ENCODE peak calls at places on chromosomes 13 and 19, in four cellular contexts. One of them, this sample, is unnamed.

GRCh38 chr19:52570005-52570861 is at the start of gene ZNF701:
- DNase-seq in IMR-90: peak; percentile 88
- DNase-seq in H9: peak; percentile 97
- DNase-seq in neuronal stem cell: peak; percentile 92
- DNase-seq in this sample: peak; percentile 98

GRCh38 chr19:23378948-23379347 is 16.3 kb downstream of the ZNF91 start:
- DNase-seq in IMR-90: no peak
- DNase-seq in H9: no peak
- DNase-seq in neuronal stem cell: no peak
- DNase-seq in this sample: no peak

GRCh38 chr13:113853518-113854237 is 10.2 kb downstream of the GAS6 start:
- DNase-seq in IMR-90: peak; percentile 44
- DNase-seq in H9: peak; percentile 25
- DNase-seq in neuronal stem cell: no peak
- DNase-seq in this sample: no peak

GRCh38 chr19:45767410-45767880 is 1.6 kb downstream of the SIX5 start:
- DNase-seq in IMR-90: peak; percentile 89
- DNase-seq in H9: peak; percentile 77
- DNase-seq in neuronal stem cell: peak; percentile 72
- DNase-seq in this sample: peak; percentile 66

GRCh38 chr13:37526710-37527446 is 71.7 kb downstream of the POSTN start:
- DNase-seq in IMR-90: no peak
- DNase-seq in H9: no peak
- DNase-seq in neuronal stem cell: no peak
- DNase-seq in this sample: no peak

GRCh38 chr13:30737511-30738342 is 2.4 kb downstream of the ALOX5AP start:
- DNase-seq in IMR-90: no peak
- DNase-seq in H9: no peak
- DNase-seq in neuronal stem cell: no peak
- DNase-seq in this sample: no peak

GRCh38 chr13:108249150-108249549 is 20.4 kb upstream of the TNFSF13B start:
- DNase-seq in IMR-90: no peak
- DNase-seq in H9: no peak
- DNase-seq in neuronal stem cell: no peak
- DNase-seq in this sample: no peak

GRCh38 chr19:4139614-4140236 is 13.7 kb upstream of the CREB3L3 start:
- DNase-seq in IMR-90: peak; percentile 31
- DNase-seq in H9: peak; percentile 90
- DNase-seq in neuronal stem cell: peak; percentile 48
- DNase-seq in this sample: peak; percentile 79

GRCh38 chr19:40762754-40763153 is 11.8 kb downstream of the SNRPA start:
- DNase-seq in IMR-90: no peak
- DNase-seq in H9: no peak
- DNase-seq in neuronal stem cell: no peak
- DNase-seq in this sample: no peak

GRCh38 chr13:110476220-110476617 is 85.3 kb downstream of the RAB20 start:
- DNase-seq in IMR-90: no peak
- DNase-seq in H9: no peak
- DNase-seq in neuronal stem cell: no peak
- DNase-seq in this sample: no peak

GRCh38 chr19:58416631-58417030 is 8.2 kb downstream of the ZNF584 start:
- DNase-seq in IMR-90: no peak
- DNase-seq in H9: no peak
- DNase-seq in neuronal stem cell: no peak
- DNase-seq in this sample: no peak

GRCh38 chr13:27496006-27496405 is 45.6 kb upstream of the MTIF3 start:
- DNase-seq in IMR-90: no peak
- DNase-seq in H9: no peak
- DNase-seq in neuronal stem cell: no peak
- DNase-seq in this sample: no peak

GRCh38 chr13:47114030-47114429 is 217.2 kb upstream of the HTR2A start:
- DNase-seq in IMR-90: peak; percentile 89
- DNase-seq in H9: no peak
- DNase-seq in neuronal stem cell: no peak
- DNase-seq in this sample: no peak

GRCh38 chr13:101576452-101576851 is 124.0 kb downstream of the ITGBL1 start:
- DNase-seq in IMR-90: peak; percentile 81
- DNase-seq in H9: no peak
- DNase-seq in neuronal stem cell: no peak
- DNase-seq in this sample: no peak

GRCh38 chr13:112658807-112659206 is 31.0 kb upstream of the ATP11A start:
- DNase-seq in IMR-90: peak; percentile 10
- DNase-seq in H9: no peak
- DNase-seq in neuronal stem cell: no peak
- DNase-seq in this sample: peak; percentile 37

GRCh38 chr19:5641171-5641570 is 18.3 kb downstream of the SAFB start:
- DNase-seq in IMR-90: no peak
- DNase-seq in H9: no peak
- DNase-seq in neuronal stem cell: no peak
- DNase-seq in this sample: no peak

GRCh38 chr19:42512130-42512636 is 16.1 kb downstream of the CEACAM1 start:
- DNase-seq in IMR-90: no peak
- DNase-seq in H9: no peak
- DNase-seq in neuronal stem cell: no peak
- DNase-seq in this sample: no peak

GRCh38 chr13:60431108-60431700 is 34.2 kb downstream of the TDRD3 start:
- DNase-seq in IMR-90: peak; percentile 72
- DNase-seq in H9: no peak
- DNase-seq in neuronal stem cell: peak; percentile 41
- DNase-seq in this sample: peak; percentile 73

GRCh38 chr13:93878675-93879074 is 600.8 kb downstream of the DCT start:
- DNase-seq in IMR-90: no peak
- DNase-seq in H9: no peak
- DNase-seq in neuronal stem cell: no peak
- DNase-seq in this sample: no peak

GRCh38 chr13:34035676-34036325 is 217.9 kb downstream of the RFC3 start:
- DNase-seq in IMR-90: no peak
- DNase-seq in H9: no peak
- DNase-seq in neuronal stem cell: no peak
- DNase-seq in this sample: no peak

GRCh38 chr13:29925457-29925856 is 75.0 kb upstream of the UBL3 start:
- DNase-seq in IMR-90: peak; percentile 78
- DNase-seq in H9: no peak
- DNase-seq in neuronal stem cell: no peak
- DNase-seq in this sample: no peak

GRCh38 chr13:49435992-49436391 is 7.9 kb downstream of the CAB39L start:
- DNase-seq in IMR-90: peak; percentile 44
- DNase-seq in H9: no peak
- DNase-seq in neuronal stem cell: no peak
- DNase-seq in this sample: no peak

GRCh38 chr13:40026741-40027140 is 371.3 kb downstream of the COG6 start:
- DNase-seq in IMR-90: no peak
- DNase-seq in H9: no peak
- DNase-seq in neuronal stem cell: no peak
- DNase-seq in this sample: no peak

GRCh38 chr19:54952591-54953344 is 5.4 kb upstream of the NLRP7 start:
- DNase-seq in IMR-90: no peak
- DNase-seq in H9: no peak
- DNase-seq in neuronal stem cell: peak; percentile 33
- DNase-seq in this sample: peak; percentile 85

GRCh38 chr13:27043013-27043412 is 128.6 kb downstream of the USP12 start:
- DNase-seq in IMR-90: peak; percentile 98
- DNase-seq in H9: no peak
- DNase-seq in neuronal stem cell: no peak
- DNase-seq in this sample: peak; percentile 76

GRCh38 chr19:43265664-43266025 is 3.7 kb downstream of the PSG9 start:
- DNase-seq in IMR-90: peak; percentile 11
- DNase-seq in H9: no peak
- DNase-seq in neuronal stem cell: no peak
- DNase-seq in this sample: no peak

GRCh38 chr13:37277435-37278144 is 172.1 kb upstream of the CSNK1A1L start:
- DNase-seq in IMR-90: peak; percentile 45
- DNase-seq in H9: no peak
- DNase-seq in neuronal stem cell: no peak
- DNase-seq in this sample: peak; percentile 15

GRCh38 chr19:16888629-16889371 is at the start of gene F2RL3:
- DNase-seq in IMR-90: peak; percentile 22
- DNase-seq in H9: no peak
- DNase-seq in neuronal stem cell: no peak
- DNase-seq in this sample: no peak

GRCh38 chr19:16890461-16891184 is 1.8 kb downstream of the F2RL3 start:
- DNase-seq in IMR-90: no peak
- DNase-seq in H9: no peak
- DNase-seq in neuronal stem cell: no peak
- DNase-seq in this sample: no peak

GRCh38 chr19:16891696-16892382 is 3.0 kb downstream of the F2RL3 start:
- DNase-seq in IMR-90: no peak
- DNase-seq in H9: no peak
- DNase-seq in neuronal stem cell: no peak
- DNase-seq in this sample: no peak

GRCh38 chr19:16889429-16889882 is 657 bp downstream of the F2RL3 start:
- DNase-seq in IMR-90: no peak
- DNase-seq in H9: no peak
- DNase-seq in neuronal stem cell: no peak
- DNase-seq in this sample: no peak

DNA sequence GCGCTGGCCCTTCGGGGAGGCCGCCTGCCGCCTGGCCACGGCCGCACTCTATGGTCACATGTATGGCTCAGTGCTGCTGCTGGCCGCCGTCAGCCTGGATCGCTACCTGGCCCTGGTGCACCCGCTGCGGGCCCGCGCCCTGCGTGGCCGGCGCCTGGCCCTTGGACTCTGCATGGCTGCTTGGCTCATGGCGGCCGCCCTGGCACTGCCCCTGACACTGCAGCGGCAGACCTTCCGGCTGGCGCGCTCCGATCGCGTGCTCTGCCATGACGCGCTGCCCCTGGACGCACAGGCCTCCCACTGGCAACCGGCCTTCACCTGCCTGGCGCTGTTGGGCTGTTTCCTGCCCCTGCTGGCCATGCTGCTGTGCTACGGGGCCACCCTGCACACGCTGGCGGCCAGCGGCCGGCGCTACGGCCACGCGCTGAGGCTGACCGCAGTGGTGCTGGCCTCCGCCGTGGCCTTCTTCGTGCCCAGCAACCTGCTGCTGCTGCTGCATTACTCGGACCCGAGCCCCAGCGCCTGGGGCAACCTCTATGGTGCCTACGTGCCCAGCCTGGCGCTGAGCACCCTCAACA is 1.2 kb downstream of the F2RL3 start:
- DNase-seq in IMR-90: no peak
- DNase-seq in H9: no peak
- DNase-seq in neuronal stem cell: no peak
- DNase-seq in this sample: no peak
- H3K27ac ChIP-seq in IMR-90: no peak overlapping the region
- H3K27ac ChIP-seq in H9: no peak overlapping the region
- H3K27ac ChIP-seq in neuronal stem cell: no peak overlapping the region
- H3K27ac ChIP-seq in this sample: no peak overlapping the region

GRCh38 chr19:13795595-13796300 is 505 bp downstream of the ZSWIM4 start:
- DNase-seq in IMR-90: peak; percentile 28
- DNase-seq in H9: peak; percentile 67
- DNase-seq in neuronal stem cell: no peak
- DNase-seq in this sample: no peak
- H2AK5ac ChIP-seq in IMR-90: peak overlapping the region; percentile 72
- H2AK5ac ChIP-seq in H9: no peak overlapping the region
- H2AK5ac ChIP-seq in neuronal stem cell: peak overlapping the region; percentile 75
- H2AK5ac ChIP-seq in this sample: no peak overlapping the region

DNA sequence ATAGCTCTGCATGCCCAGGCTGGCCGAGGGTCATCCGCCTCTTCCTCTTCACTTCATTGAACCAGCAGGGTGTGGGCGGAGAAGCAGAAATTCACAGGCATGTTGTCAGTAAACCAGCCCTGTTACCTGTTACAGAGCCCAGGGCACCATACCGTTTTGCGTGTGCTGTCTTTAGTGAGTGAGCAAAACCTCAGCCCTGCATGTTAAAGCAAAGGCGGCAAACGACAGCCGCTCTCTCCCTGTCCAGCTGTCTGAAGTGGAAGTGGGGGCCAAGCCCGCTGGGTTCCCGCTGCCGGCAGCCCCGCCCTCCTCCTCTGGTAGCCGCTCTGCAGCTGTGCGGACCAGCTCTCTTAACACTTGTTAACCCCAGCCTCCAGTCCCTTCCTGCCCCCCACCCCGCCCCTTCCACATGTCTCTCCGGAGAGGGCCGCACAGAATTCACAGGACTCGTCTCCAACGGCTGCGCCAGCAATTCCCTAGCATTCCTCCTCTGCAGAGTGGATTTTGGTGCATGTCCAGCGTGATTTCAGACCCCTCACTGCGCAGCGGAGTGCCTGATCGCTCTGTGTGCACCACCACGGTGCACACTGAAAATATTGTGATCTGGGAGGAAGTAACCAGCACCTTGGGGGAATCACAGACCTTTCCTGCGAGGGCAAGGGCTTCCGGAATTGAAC is 12.7 kb downstream of the KLHL26 start:
- DNase-seq in IMR-90: peak; percentile 70
- DNase-seq in H9: peak; percentile 62
- DNase-seq in neuronal stem cell: no peak
- DNase-seq in this sample: no peak
- H3K27ac ChIP-seq in IMR-90: peak overlapping the region; percentile 71
- H3K27ac ChIP-seq in H9: no peak overlapping the region
- H3K27ac ChIP-seq in neuronal stem cell: no peak overlapping the region
- H3K27ac ChIP-seq in this sample: no peak overlapping the region

GRCh38 chr19:287381-287871 is 3.8 kb downstream of the PLPP2 start:
- DNase-seq in IMR-90: no peak
- DNase-seq in H9: no peak
- DNase-seq in neuronal stem cell: no peak
- DNase-seq in this sample: no peak
- H2AK5ac ChIP-seq in IMR-90: no peak overlapping the region
- H2AK5ac ChIP-seq in H9: no peak overlapping the region
- H2AK5ac ChIP-seq in neuronal stem cell: no peak overlapping the region
- H2AK5ac ChIP-seq in this sample: no peak overlapping the region

GRCh38 chr13:85445534-85445933 is 353.7 kb downstream of the SLITRK6 start:
- DNase-seq in IMR-90: no peak
- DNase-seq in H9: no peak
- DNase-seq in neuronal stem cell: no peak
- DNase-seq in this sample: no peak
- H3K27ac ChIP-seq in IMR-90: no peak overlapping the region
- H3K27ac ChIP-seq in H9: no peak overlapping the region
- H3K27ac ChIP-seq in neuronal stem cell: no peak overlapping the region
- H3K27ac ChIP-seq in this sample: no peak overlapping the region